ENCODE peak calls at places on chromosome 14, in five cellular contexts. I is T-cell, F is GM10248, W is GM12865, L is cardiac muscle cell. E is an unnamed sample.

GRCh38 chr14:69842671-69843407 is 36.4 kb upstream of the SMOC1 start:
- DNase-seq in W (no peak), L (no peak), F (no peak), I (no peak), E (peak; percentile 70)

GRCh38 chr14:68349900-68350323 is 443.0 kb downstream of the ZFP36L1 start:
- DNase-seq in W (no peak), L (peak; percentile 43), F (no peak), I (no peak), E (no peak)

GRCh38 chr14:104283197-104284106 is 145.1 kb downstream of the KIF26A start:
- DNase-seq in I (no peak), F (no peak), W (no peak), L (no peak), E (peak; percentile 46)

GRCh38 chr14:29123017-29123416 is 356.4 kb downstream of the FOXG1 start:
- DNase-seq in W (no peak), I (no peak), F (no peak), L (no peak), E (no peak)

GRCh38 chr14:106879241-106879640 is 1352.9 kb downstream of the TMEM121 start:
- DNase-seq in I (no peak), L (no peak), W (peak; percentile 89), F (peak; percentile 67), E (no peak)

GRCh38 chr14:78141590-78141989 is 28.6 kb upstream of the NRXN3 start:
- DNase-seq in L (no peak), I (no peak), F (no peak), W (no peak), E (no peak)

GRCh38 chr14:89543420-89543790 is 126.4 kb upstream of the FOXN3 start:
- DNase-seq in I (no peak), W (no peak), F (no peak), L (no peak), E (peak; percentile 69)

GRCh38 chr14:98189521-98189920 is 1082.5 kb downstream of the BCL11B start:
- DNase-seq in W (no peak), I (peak; percentile 67), F (no peak), L (no peak), E (no peak)

GRCh38 chr14:73755434-73756014 is 41.3 kb upstream of the PNMA1 start:
- DNase-seq in W (peak; percentile 51), L (no peak), I (no peak), F (no peak), E (peak; percentile 49)

GRCh38 chr14:75232597-75232996 is 46.0 kb upstream of the FOS start:
- DNase-seq in L (no peak), F (no peak), I (peak; percentile 54), W (peak; percentile 44), E (no peak)